ENCODE peak calls at places on chromosomes 3 and 15, in seven cellular contexts. A is IMR-90, V is mesendoderm, Q is mesenchymal stem cell, M is neuronal stem cell, C is H1, H is trophoblast cell. O is an unnamed sample.

GRCh38 chr15:62389887-62390792 is 225.1 kb upstream of the C2CD4B start:
- DNase-seq in A (peak), V (peak), Q (peak), M (peak), C (no peak), H (peak), O (peak)

GRCh38 chr3:52682016-52682415 is 3.7 kb downstream of the PBRM1 start:
- DNase-seq in A (peak), V (peak), Q (peak), M (no peak), C (no peak), H (peak), O (no peak)

GRCh38 chr3:31959951-31960792 is 20.9 kb downstream of the OSBPL10 start:
- DNase-seq in A (peak), V (peak), Q (peak), M (no peak), C (no peak), H (peak), O (peak)

GRCh38 chr15:70308011-70308761 is 210.5 kb upstream of the TLE3 start:
- DNase-seq in A (no peak), V (no peak), Q (no peak), M (no peak), C (no peak), H (no peak), O (no peak)

GRCh38 chr3:155334897-155335883 is 41.7 kb upstream of the STRIT1 start:
- DNase-seq in A (no peak), V (peak), Q (no peak), M (no peak), C (no peak), H (no peak), O (no peak)

GRCh38 chr3:14323401-14324223 is 78.8 kb upstream of the SLC6A6 start:
- DNase-seq in A (no peak), V (no peak), Q (no peak), M (no peak), C (no peak), H (no peak), O (no peak)

GRCh38 chr3:108114423-108115065 is 23.7 kb upstream of the CD47 start:
- DNase-seq in A (no peak), V (no peak), Q (no peak), M (no peak), C (no peak), H (peak), O (no peak)

GRCh38 chr3:129702934-129703712 is 96.6 kb upstream of the PLXND1 start:
- DNase-seq in A (peak), V (no peak), Q (no peak), M (no peak), C (no peak), H (no peak), O (no peak)

GRCh38 chr3:65584913-65585312 is 453.8 kb downstream of the MAGI1 start:
- DNase-seq in A (no peak), V (no peak), Q (no peak), M (no peak), C (no peak), H (no peak), O (no peak)

GRCh38 chr3:151379083-151379734 is 5.3 kb downstream of the P2RY12 start:
- DNase-seq in A (no peak), V (peak), Q (peak), M (peak), C (no peak), H (no peak), O (peak)

GRCh38 chr15:39629376-39629775 is 48.5 kb downstream of the THBS1 start:
- DNase-seq in A (peak), V (no peak), Q (peak), M (no peak), C (no peak), H (no peak), O (no peak)

GRCh38 chr15:29910068-29910467 is 87.8 kb upstream of the TJP1 start:
- DNase-seq in A (no peak), V (no peak), Q (no peak), M (no peak), C (no peak), H (no peak), O (no peak)

GRCh38 chr15:80608688-80609087 is 86.4 kb upstream of the ABHD17C start:
- DNase-seq in A (no peak), V (no peak), Q (no peak), M (no peak), C (no peak), H (no peak), O (no peak)

GRCh38 chr3:9213019-9213646 is 36.3 kb downstream of the SRGAP3 start:
- DNase-seq in A (no peak), V (no peak), Q (no peak), M (no peak), C (no peak), H (no peak), O (no peak)

GRCh38 chr3:45064512-45065372 is 38.6 kb downstream of the CLEC3B start:
- DNase-seq in A (peak), V (no peak), Q (peak), M (no peak), C (no peak), H (peak), O (no peak)

GRCh38 chr3:30073622-30074021 is 532.8 kb upstream of the TGFBR2 start:
- DNase-seq in A (peak), V (no peak), Q (peak), M (no peak), C (no peak), H (no peak), O (no peak)

GRCh38 chr3:141227752-141228151 is 3.9 kb upstream of the PXYLP1 start:
- DNase-seq in A (peak), V (no peak), Q (peak), M (no peak), C (no peak), H (no peak), O (no peak)

GRCh38 chr3:157958471-157958870 is 147.7 kb downstream of the SHOX2 start:
- DNase-seq in A (no peak), V (peak), Q (no peak), M (no peak), C (no peak), H (no peak), O (no peak)

GRCh38 chr3:4981160-4981687 is 2.0 kb downstream of the BHLHE40 start:
- DNase-seq in A (peak), V (no peak), Q (no peak), M (no peak), C (no peak), H (no peak), O (no peak)

GRCh38 chr3:108951802-108952474 is 1.7 kb downstream of the GUCA1C start:
- DNase-seq in A (no peak), V (no peak), Q (no peak), M (no peak), C (no peak), H (no peak), O (no peak)

GRCh38 chr3:127779747-127780146 is 42.6 kb downstream of the MGLL start:
- DNase-seq in A (peak), V (no peak), Q (peak), M (no peak), C (no peak), H (no peak), O (no peak)

GRCh38 chr15:68389936-68390790 is 41.8 kb downstream of the ITGA11 start:
- DNase-seq in A (peak), V (peak), Q (peak), M (no peak), C (no peak), H (no peak), O (peak)

GRCh38 chr3:128241741-128242140 is 88.5 kb downstream of the EEFSEC start:
- DNase-seq in A (no peak), V (no peak), Q (no peak), M (no peak), C (no peak), H (no peak), O (no peak)

GRCh38 chr3:16761576-16761975 is 123.2 kb upstream of the PLCL2 start:
- DNase-seq in A (no peak), V (no peak), Q (no peak), M (no peak), C (no peak), H (no peak), O (no peak)

GRCh38 chr3:172218350-172219323 is 179.3 kb downstream of the FNDC3B start:
- DNase-seq in A (peak), V (peak), Q (peak), M (no peak), C (no peak), H (no peak), O (no peak)

GRCh38 chr3:52649461-52650210 is 36.1 kb downstream of the PBRM1 start:
- DNase-seq in A (peak), V (no peak), Q (no peak), M (no peak), C (no peak), H (peak), O (no peak)

GRCh38 chr3:97839944-97840343 is 18.1 kb downstream of the CRYBG3 start:
- DNase-seq in A (no peak), V (no peak), Q (no peak), M (no peak), C (no peak), H (no peak), O (no peak)

GRCh38 chr3:70774641-70775040 is 462.2 kb upstream of the MDFIC2 start:
- DNase-seq in A (peak), V (no peak), Q (no peak), M (no peak), C (no peak), H (no peak), O (no peak)

GRCh38 chr3:47019201-47019600 is 39.7 kb downstream of the NBEAL2 start:
- DNase-seq in A (peak), V (no peak), Q (no peak), M (no peak), C (no peak), H (no peak), O (no peak)

GRCh38 chr3:66342717-66343373 is 122.0 kb downstream of the SLC25A26 start:
- DNase-seq in A (no peak), V (no peak), Q (no peak), M (no peak), C (no peak), H (no peak), O (no peak)

GRCh38 chr3:48898383-48899234 is at the start of gene SLC25A20:
- DNase-seq in A (peak), V (peak), Q (peak), M (peak), C (peak), H (peak), O (peak)

GRCh38 chr3:48896991-48897390 is 1.7 kb downstream of the SLC25A20 start:
- DNase-seq in A (no peak), V (no peak), Q (no peak), M (no peak), C (no peak), H (no peak), O (no peak)

GRCh38 chr3:48897401-48898376 is 993 bp downstream of the SLC25A20 start:
- DNase-seq in A (no peak), V (no peak), Q (peak), M (no peak), C (no peak), H (no peak), O (no peak)

DNA sequence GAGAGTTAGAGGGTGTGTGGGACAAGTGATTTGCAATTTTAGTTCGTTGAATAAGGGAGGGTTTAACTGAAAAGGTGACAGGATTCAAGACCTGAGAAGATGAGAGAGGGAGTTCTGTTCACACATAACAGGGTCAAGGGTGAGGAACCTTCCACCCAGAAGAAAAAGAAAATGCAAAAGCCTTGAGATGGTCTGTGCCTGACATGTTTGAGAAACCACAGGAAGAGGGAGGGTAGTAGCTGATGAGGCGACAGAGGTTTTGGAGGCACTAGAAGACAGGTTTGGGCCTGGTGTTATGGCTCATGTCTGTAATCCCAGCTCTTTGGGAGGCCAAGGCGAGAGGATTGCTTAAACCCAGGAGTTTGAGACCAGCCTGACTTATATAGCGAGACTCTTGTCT is 616 bp upstream of the SLC25A20 start:
- DNase-seq in A (no peak), V (no peak), Q (peak), M (no peak), C (no peak), H (no peak), O (no peak)
- H3K18ac ChIP-seq in A (no peak), V (no peak), Q (peak), M (no peak), C (no peak), H (no peak), O (no peak)

GRCh38 chr3:197175503-197175902 is 122.9 kb downstream of the DLG1 start:
- DNase-seq in A (no peak), V (no peak), Q (no peak), M (no peak), C (no peak), H (no peak), O (no peak)

GRCh38 chr3:197178998-197179397 is 119.4 kb downstream of the DLG1 start:
- DNase-seq in A (no peak), V (no peak), Q (no peak), M (no peak), C (no peak), H (no peak), O (no peak)

GRCh38 chr3:197171481-197172067 is 126.8 kb downstream of the DLG1 start:
- DNase-seq in A (peak), V (no peak), Q (peak), M (no peak), C (no peak), H (no peak), O (no peak)

GRCh38 chr3:197173620-197174019 is 124.8 kb downstream of the DLG1 start:
- DNase-seq in A (no peak), V (no peak), Q (no peak), M (no peak), C (no peak), H (no peak), O (no peak)

DNA sequence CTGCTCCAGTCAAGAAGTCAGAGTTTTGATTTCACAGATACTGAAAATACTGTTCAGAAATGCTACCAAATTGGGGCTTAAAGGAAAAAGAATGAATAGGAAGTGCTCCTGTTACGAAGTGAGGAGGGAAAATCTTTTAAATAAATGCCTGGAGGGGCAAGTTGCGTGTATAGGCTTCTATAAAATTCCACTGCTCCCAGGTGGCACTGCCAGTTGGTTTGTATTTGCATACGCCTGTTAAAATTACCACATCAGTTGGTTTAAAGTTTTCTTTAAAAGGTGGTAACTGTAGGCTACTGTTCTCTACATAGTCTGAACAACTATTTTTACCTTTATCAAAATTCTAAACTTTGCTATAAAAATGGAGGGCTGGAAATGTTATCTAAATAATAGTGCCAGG is 123.5 kb downstream of the DLG1 start:
- DNase-seq in A (no peak), V (no peak), Q (no peak), M (no peak), C (no peak), H (no peak), O (no peak)
- H3K27ac ChIP-seq in A (no peak), V (no peak), Q (no peak), M (no peak), C (no peak), H (no peak), O (no peak)

GRCh38 chr15:74906193-74906449 is 530 bp downstream of the FAM219B start:
- DNase-seq in A (no peak), V (no peak), Q (peak), M (no peak), C (no peak), H (peak), O (peak)

GRCh38 chr15:74904190-74904805 is 2.4 kb downstream of the FAM219B start:
- DNase-seq in A (no peak), V (no peak), Q (no peak), M (no peak), C (no peak), H (no peak), O (no peak)

GRCh38 chr15:74901612-74902063 is 5.0 kb downstream of the FAM219B start:
- DNase-seq in A (peak), V (peak), Q (peak), M (peak), C (no peak), H (peak), O (peak)

GRCh38 chr15:74906450-74907276 is at the start of gene FAM219B:
- DNase-seq in A (peak), V (peak), Q (peak), M (peak), C (no peak), H (peak), O (peak)

GRCh38 chr15:74902295-74903075 is 4.2 kb downstream of the FAM219B start:
- DNase-seq in A (no peak), V (no peak), Q (no peak), M (no peak), C (no peak), H (no peak), O (no peak)
- H2BK120ac ChIP-seq in A (no peak), V (no peak), Q (no peak), M (no peak), C (no peak), H (no peak), O (no peak)

GRCh38 chr3:100072328-100073048 is 41.8 kb downstream of the FILIP1L start:
- DNase-seq in A (no peak), V (no peak), Q (peak), M (no peak), C (no peak), H (no peak), O (no peak)
- H3K18ac ChIP-seq in A (peak), V (no peak), Q (peak), M (no peak), C (no peak), H (no peak), O (no peak)